ENCODE peak calls at places on chromosomes 11 and 22, in nine cellular contexts. K is NB4, V is esophagus squamous epithelium, Y is body of pancreas, B is thyroid gland, I is IMR-90, A is ovary, G is heart left ventricle, U is H1. D is an unnamed sample.

GRCh38 chr11:108912587-108912986 is 247.7 kb downstream of the DDX10 start:
- DNase-seq in K (no peak), V (no peak), Y (no peak), B (no peak), I (peak), A (no peak), G (no peak), U (no peak), D (no peak)

GRCh38 chr11:119660166-119660720 is 68.8 kb downstream of the NECTIN1 start:
- DNase-seq in K (no peak), V (no peak), Y (no peak), B (no peak), I (no peak), A (no peak), G (no peak), U (no peak), D (no peak)

GRCh38 chr11:105236631-105237030 is 97.1 kb upstream of the CARD18 start:
- DNase-seq in K (no peak), V (no peak), Y (no peak), B (no peak), I (peak), A (no peak), G (no peak), U (no peak), D (no peak)

GRCh38 chr11:110531056-110531756 is 101.5 kb downstream of the FDX1 start:
- DNase-seq in K (no peak), V (no peak), Y (no peak), B (no peak), I (peak), A (no peak), G (no peak), U (no peak), D (peak)

GRCh38 chr11:67400942-67401494 is 640 bp downstream of the PPP1CA start:
- DNase-seq in K (no peak), V (no peak), Y (no peak), B (peak), I (no peak), A (no peak), G (no peak), U (no peak), D (no peak)

GRCh38 chr11:76794371-76795284 is 11.5 kb downstream of the TSKU start:
- DNase-seq in K (no peak), V (no peak), Y (no peak), B (no peak), I (no peak), A (no peak), G (peak), U (no peak), D (peak)

GRCh38 chr11:71137376-71137775 is 115.0 kb downstream of the SHANK2 start:
- DNase-seq in K (no peak), V (no peak), Y (no peak), B (no peak), I (no peak), A (no peak), G (no peak), U (no peak), D (no peak)

GRCh38 chr11:70871881-70872280 is 380.5 kb downstream of the SHANK2 start:
- DNase-seq in K (no peak), V (no peak), Y (no peak), B (peak), I (peak), A (no peak), G (no peak), U (no peak), D (no peak)

GRCh38 chr11:59144096-59144495 is 1.4 kb downstream of the FAM111A start:
- DNase-seq in K (peak), V (no peak), Y (no peak), B (no peak), I (peak), A (no peak), G (no peak), U (no peak), D (no peak)

GRCh38 chr11:92311616-92312449 is 87.2 kb downstream of the FAT3 start:
- DNase-seq in K (no peak), V (no peak), Y (no peak), B (no peak), I (peak), A (no peak), G (no peak), U (peak), D (no peak)

GRCh38 chr11:17439316-17439782 is 37.3 kb downstream of the ABCC8 start:
- DNase-seq in K (no peak), V (no peak), Y (no peak), B (peak), I (no peak), A (no peak), G (no peak), U (no peak), D (no peak)

GRCh38 chr22:46614070-46614931 is 5.9 kb upstream of the GRAMD4 start:
- DNase-seq in K (no peak), V (no peak), Y (no peak), B (no peak), I (no peak), A (no peak), G (no peak), U (no peak), D (no peak)

GRCh38 chr22:46122511-46122971 is 27.8 kb upstream of the PPARA start:
- DNase-seq in K (peak), V (no peak), Y (peak), B (peak), I (peak), A (peak), G (peak), U (no peak), D (peak)

GRCh38 chr22:36029406-36029755 is 757 bp upstream of the RBFOX2 start:
- DNase-seq in K (peak), V (no peak), Y (no peak), B (no peak), I (peak), A (no peak), G (no peak), U (no peak), D (no peak)

GRCh38 chr11:20131744-20132666 is 28.3 kb downstream of the DBX1 start:
- DNase-seq in K (peak), V (no peak), Y (peak), B (peak), I (peak), A (peak), G (peak), U (no peak), D (peak)

GRCh38 chr11:128498846-128499245 is 88.5 kb downstream of the ETS1 start:
- DNase-seq in K (no peak), V (no peak), Y (no peak), B (no peak), I (peak), A (no peak), G (no peak), U (no peak), D (no peak)

GRCh38 chr11:26841818-26842457 is 120.1 kb upstream of the SLC5A12 start:
- DNase-seq in K (no peak), V (no peak), Y (no peak), B (no peak), I (peak), A (no peak), G (no peak), U (no peak), D (no peak)

GRCh38 chr11:1751521-1751921 is 1.1 kb upstream of the IFITM10 start:
- DNase-seq in K (no peak), V (no peak), Y (no peak), B (no peak), I (no peak), A (no peak), G (no peak), U (no peak), D (no peak)

GRCh38 chr22:47446331-47446730 is 683.9 kb downstream of the TBC1D22A start:
- DNase-seq in K (no peak), V (no peak), Y (no peak), B (peak), I (no peak), A (no peak), G (no peak), U (no peak), D (no peak)

GRCh38 chr11:118705111-118705741 is 25.8 kb upstream of the TREH start:
- DNase-seq in K (peak), V (no peak), Y (no peak), B (no peak), I (no peak), A (no peak), G (no peak), U (no peak), D (no peak)

GRCh38 chr11:85685820-85686459 is at the start of gene CCDC89:
- DNase-seq in K (no peak), V (peak), Y (no peak), B (peak), I (peak), A (peak), G (peak), U (no peak), D (peak)

GRCh38 chr22:45317551-45318167 is 7.9 kb downstream of the FAM118A start:
- DNase-seq in K (peak), V (no peak), Y (no peak), B (peak), I (peak), A (no peak), G (peak), U (no peak), D (peak)

GRCh38 chr11:105265859-105266258 is 126.3 kb upstream of the CARD18 start:
- DNase-seq in K (no peak), V (no peak), Y (no peak), B (no peak), I (peak), A (no peak), G (no peak), U (no peak), D (no peak)

GRCh38 chr11:118851970-118852369 is 31.7 kb upstream of the CXCR5 start:
- DNase-seq in K (peak), V (no peak), Y (no peak), B (no peak), I (no peak), A (no peak), G (no peak), U (no peak), D (no peak)

GRCh38 chr22:44667276-44667675 is 34.7 kb upstream of the PRR5 start:
- DNase-seq in K (no peak), V (no peak), Y (no peak), B (no peak), I (no peak), A (no peak), G (no peak), U (no peak), D (no peak)

GRCh38 chr22:31948002-31948401 is 3.7 kb downstream of the YWHAH start:
- DNase-seq in K (no peak), V (no peak), Y (peak), B (no peak), I (no peak), A (no peak), G (no peak), U (no peak), D (no peak)

GRCh38 chr11:2779499-2779980 is 79.7 kb upstream of the KCNQ1OT1 start:
- DNase-seq in K (no peak), V (no peak), Y (no peak), B (no peak), I (no peak), A (peak), G (no peak), U (no peak), D (no peak)

GRCh38 chr11:120929664-120930154 is 94.2 kb upstream of the TBCEL start:
- DNase-seq in K (peak), V (no peak), Y (peak), B (peak), I (peak), A (no peak), G (peak), U (peak), D (no peak)

GRCh38 chr11:67646535-67647336 is 3.8 kb downstream of the ACY3 start:
- DNase-seq in K (peak), V (no peak), Y (peak), B (no peak), I (no peak), A (no peak), G (no peak), U (no peak), D (no peak)

GRCh38 chr11:112265659-112266409 is 5.2 kb upstream of the PLET1 start:
- DNase-seq in K (no peak), V (no peak), Y (no peak), B (no peak), I (peak), A (no peak), G (peak), U (no peak), D (peak)

GRCh38 chr22:17501679-17502285 is 61.5 kb upstream of the SLC25A18 start:
- DNase-seq in K (peak), V (no peak), Y (peak), B (peak), I (peak), A (no peak), G (peak), U (no peak), D (no peak)

GRCh38 chr11:115670538-115671200 is 166.5 kb upstream of the CADM1 start:
- DNase-seq in K (no peak), V (no peak), Y (no peak), B (peak), I (no peak), A (no peak), G (no peak), U (no peak), D (no peak)

GRCh38 chr11:115672999-115673411 is 168.8 kb upstream of the CADM1 start:
- DNase-seq in K (peak), V (no peak), Y (no peak), B (no peak), I (peak), A (no peak), G (peak), U (no peak), D (peak)

GRCh38 chr11:115673720-115674119 is 169.5 kb upstream of the CADM1 start:
- DNase-seq in K (no peak), V (no peak), Y (no peak), B (no peak), I (no peak), A (no peak), G (no peak), U (no peak), D (no peak)

GRCh38 chr11:115674176-115674575 is 170.0 kb upstream of the CADM1 start:
- DNase-seq in K (no peak), V (no peak), Y (no peak), B (no peak), I (peak), A (no peak), G (no peak), U (no peak), D (no peak)

DNA sequence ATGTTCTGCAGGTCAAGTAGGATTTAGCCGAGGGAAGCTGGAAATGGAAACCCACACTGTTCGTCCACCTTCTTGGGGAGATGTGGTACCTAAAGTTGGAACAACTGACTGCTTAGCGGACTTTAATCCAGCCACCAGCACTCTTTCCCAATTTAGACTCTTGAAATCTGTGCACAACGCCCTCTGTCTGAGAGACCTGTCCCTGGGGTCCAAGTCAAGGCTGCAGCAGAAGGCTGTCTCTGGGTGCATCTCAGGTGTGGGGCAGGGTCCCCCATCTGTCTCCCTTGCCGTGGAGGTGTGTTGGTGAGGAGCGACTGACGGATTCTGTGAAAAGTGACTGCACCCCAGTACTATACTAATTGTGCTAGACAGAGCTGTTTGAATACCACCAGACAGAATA is 168.2 kb upstream of the CADM1 start:
- DNase-seq in K (no peak), V (no peak), Y (no peak), B (no peak), I (no peak), A (no peak), G (no peak), U (no peak), D (no peak)
- TF ChIP-seq POLR2A in K (no peak), V (no peak), Y (no peak), B (no peak), I (no peak), A (no peak), G (no peak), U (no peak), D (no peak)

GRCh38 chr11:34964610-34965331 is 48.4 kb downstream of the PDHX start:
- DNase-seq in K (no peak), V (no peak), Y (no peak), B (no peak), I (no peak), A (no peak), G (no peak), U (no peak), D (no peak)
- TF ChIP-seq CTCF in K (no peak), V (no peak), Y (no peak), B (no peak), I (no peak), A (no peak), G (no peak), U (no peak), D (no peak)

GRCh38 chr22:50188356-50188755 is 2.6 kb downstream of the TRABD start:
- DNase-seq in K (no peak), V (no peak), Y (no peak), B (no peak), I (no peak), A (no peak), G (no peak), U (no peak), D (no peak)

GRCh38 chr22:50184541-50185383 is 951 bp upstream of the TRABD start:
- DNase-seq in K (no peak), V (no peak), Y (peak), B (no peak), I (no peak), A (peak), G (peak), U (no peak), D (peak)

GRCh38 chr22:50186181-50186731 is 543 bp downstream of the TRABD start:
- DNase-seq in K (no peak), V (no peak), Y (no peak), B (no peak), I (no peak), A (no peak), G (no peak), U (no peak), D (no peak)

GRCh38 chr22:50185384-50186087 is at the start of gene TRABD:
- DNase-seq in K (peak), V (no peak), Y (peak), B (peak), I (peak), A (peak), G (peak), U (peak), D (peak)

GRCh38 chr22:50186789-50187523 is 1.2 kb downstream of the TRABD start:
- DNase-seq in K (no peak), V (no peak), Y (no peak), B (no peak), I (peak), A (no peak), G (no peak), U (no peak), D (no peak)
- TF ChIP-seq POLR2A in K (no peak), V (no peak), Y (peak), B (no peak), I (no peak), A (no peak), G (no peak), U (no peak), D (no peak)

DNA sequence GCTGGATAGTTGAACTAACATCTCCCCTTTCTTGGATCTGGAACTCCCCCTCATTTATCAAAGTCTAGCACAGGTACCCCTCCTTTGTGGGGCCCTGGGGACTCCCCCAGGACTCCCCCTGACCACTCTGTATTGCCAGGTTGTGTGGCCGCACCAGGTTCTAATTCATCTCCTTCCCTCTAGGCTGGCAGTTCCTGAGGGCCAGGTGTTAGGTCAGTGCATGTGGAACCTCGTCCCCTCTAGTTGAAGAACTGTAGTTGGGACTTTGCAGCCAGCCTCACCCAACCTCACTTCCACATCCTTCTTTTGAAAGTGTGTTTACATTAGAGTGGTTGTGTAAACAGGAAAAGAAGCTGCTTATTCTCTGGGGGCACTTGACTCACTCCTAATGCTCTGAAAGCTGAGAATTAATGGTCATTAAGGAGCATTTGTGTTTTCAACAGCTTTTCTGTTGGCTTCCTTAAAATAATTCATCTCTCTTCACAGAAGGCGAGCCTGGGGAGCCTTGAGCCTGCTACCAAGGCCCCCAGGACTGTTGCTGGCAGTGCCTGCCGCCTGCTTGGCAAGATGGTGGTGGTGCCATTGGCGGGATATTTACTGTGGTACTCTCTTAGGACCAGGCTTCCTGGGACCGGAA is 11.8 kb downstream of the UPB1 start:
- DNase-seq in K (peak), V (no peak), Y (no peak), B (no peak), I (peak), A (no peak), G (no peak), U (no peak), D (no peak)
- TF ChIP-seq CTCF in K (no peak), V (no peak), Y (no peak), B (no peak), I (no peak), A (no peak), G (no peak), U (no peak), D (no peak)